ENCODE peak calls at places on chromosome 1, in four cellular contexts. R is pancreas, L is psoas muscle, M is uterus. A is an unnamed sample.

GRCh38 chr1:14689996-14690614 is 91.6 kb downstream of the KAZN start:
- DNase-seq in M (no peak), R (no peak), L (no peak), A (no peak)

GRCh38 chr1:46477153-46477929 is 12.3 kb upstream of the DMBX1 start:
- DNase-seq in L (peak; percentile 69), R (peak; percentile 80), M (peak; percentile 60), A (peak; percentile 81)

GRCh38 chr1:55141295-55141893 is 73.8 kb downstream of the USP24 start:
- DNase-seq in L (no peak), R (no peak), M (no peak), A (no peak)

GRCh38 chr1:210250998-210251679 is 18.5 kb downstream of the SERTAD4 start:
- DNase-seq in M (peak; percentile 45), L (peak; percentile 34), R (peak; percentile 34), A (peak; percentile 49)

GRCh38 chr1:51518033-51518729 is 885 bp downstream of the EPS15 start:
- DNase-seq in L (peak; percentile 26), M (peak; percentile 32), R (peak; percentile 40), A (peak; percentile 54)

GRCh38 chr1:201501144-201501543 is 5.8 kb downstream of the CSRP1 start:
- DNase-seq in M (no peak), R (no peak), L (no peak), A (no peak)

GRCh38 chr1:160615660-160616059 is 31.2 kb downstream of the SLAMF1 start:
- DNase-seq in R (no peak), M (no peak), L (no peak), A (no peak)

GRCh38 chr1:63864224-63864623 is 90.4 kb downstream of the ROR1 start:
- DNase-seq in M (no peak), L (no peak), R (peak; percentile 53), A (no peak)

GRCh38 chr1:86913399-86913895 is 479 bp downstream of the SELENOF start:
- DNase-seq in L (no peak), M (no peak), R (no peak), A (no peak)

GRCh38 chr1:17581389-17582123 is 42.1 kb downstream of the ARHGEF10L start:
- DNase-seq in M (no peak), L (no peak), R (no peak), A (no peak)

GRCh38 chr1:169312084-169312954 is 55.3 kb downstream of the NME7 start:
- DNase-seq in M (no peak), R (no peak), L (no peak), A (no peak)

GRCh38 chr1:42319128-42319851 is 15.7 kb downstream of the FOXJ3 start:
- DNase-seq in L (no peak), M (no peak), R (no peak), A (no peak)

GRCh38 chr1:23081376-23081775 is 62.1 kb downstream of the KDM1A start:
- DNase-seq in R (no peak), L (no peak), M (no peak), A (no peak)

GRCh38 chr1:54995835-54996234 is 2.9 kb upstream of the BSND start:
- DNase-seq in L (no peak), R (no peak), M (no peak), A (no peak)

GRCh38 chr1:198729195-198729863 is 90.5 kb downstream of the PTPRC start:
- DNase-seq in R (peak; percentile 55), M (no peak), L (no peak), A (no peak)

GRCh38 chr1:230277201-230277771 is 148.8 kb downstream of the PGBD5 start:
- DNase-seq in R (no peak), M (peak; percentile 6), L (no peak), A (no peak)

DNA sequence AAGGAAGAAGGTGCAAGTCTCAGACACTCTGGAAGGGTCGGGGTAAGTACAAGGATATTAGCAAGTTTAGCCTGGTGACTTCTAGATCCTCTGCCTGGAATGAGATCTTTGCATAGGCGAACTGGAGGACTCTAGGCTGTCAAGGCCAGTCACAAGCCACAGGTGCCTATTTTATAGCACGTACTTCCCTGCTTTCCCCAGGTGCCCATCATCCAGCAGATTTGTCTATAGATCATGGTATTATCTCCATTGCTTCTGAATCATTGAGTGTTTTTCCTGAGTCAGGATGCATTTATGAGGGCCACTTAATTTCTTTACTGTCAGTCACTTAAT is 34.8 kb upstream of the DIPK1A start:
- DNase-seq in L (no peak), R (no peak), M (no peak), A (no peak)
- TF ChIP-seq CTCF in L (no peak), R (no peak), M (no peak), A (no peak)

DNA sequence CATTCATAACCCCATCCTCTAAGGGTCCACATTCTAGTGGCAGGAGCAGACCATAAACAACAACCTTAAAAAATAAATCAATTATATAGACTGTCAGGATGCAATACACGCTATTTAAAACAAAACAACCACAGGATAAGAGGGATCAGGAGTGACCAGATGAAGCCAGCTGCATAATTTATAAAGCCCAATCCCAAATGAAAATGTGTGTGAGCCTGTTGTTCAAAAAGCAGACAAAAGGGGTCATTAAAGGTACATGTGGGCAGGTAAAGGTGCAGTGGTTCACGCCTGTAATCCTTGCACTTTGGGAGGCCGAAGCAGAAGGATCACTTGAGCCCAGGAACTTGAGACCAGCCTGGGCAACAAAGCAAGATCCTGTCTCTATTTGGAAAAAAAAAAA is 10.4 kb upstream of the LDLRAP1 start:
- DNase-seq in L (no peak), M (no peak), R (no peak), A (no peak)
- TF ChIP-seq CTCF in L (no peak), M (no peak), R (no peak), A (no peak)

GRCh38 chr1:165147799-165148198 is 208.7 kb downstream of the LMX1A start:
- DNase-seq in M (no peak), R (no peak), L (no peak), A (no peak)

GRCh38 chr1:165153182-165153581 is 203.3 kb downstream of the LMX1A start:
- DNase-seq in R (no peak), L (no peak), M (no peak), A (no peak)

GRCh38 chr1:165152109-165152508 is 204.4 kb downstream of the LMX1A start:
- DNase-seq in M (no peak), L (no peak), R (no peak), A (no peak)

GRCh38 chr1:165152727-165153126 is 203.8 kb downstream of the LMX1A start:
- DNase-seq in L (no peak), M (no peak), R (no peak), A (no peak)
- TF ChIP-seq CTCF in L (peak; percentile 43), M (no peak), R (no peak), A (no peak)

GRCh38 chr1:243917177-243917862 is 67.3 kb upstream of the AKT3 start:
- DNase-seq in M (peak; percentile 53), L (peak; percentile 23), R (peak; percentile 23), A (no peak)
- TF ChIP-seq CTCF in M (peak; percentile 11), L (no peak), R (no peak), A (no peak)

DNA sequence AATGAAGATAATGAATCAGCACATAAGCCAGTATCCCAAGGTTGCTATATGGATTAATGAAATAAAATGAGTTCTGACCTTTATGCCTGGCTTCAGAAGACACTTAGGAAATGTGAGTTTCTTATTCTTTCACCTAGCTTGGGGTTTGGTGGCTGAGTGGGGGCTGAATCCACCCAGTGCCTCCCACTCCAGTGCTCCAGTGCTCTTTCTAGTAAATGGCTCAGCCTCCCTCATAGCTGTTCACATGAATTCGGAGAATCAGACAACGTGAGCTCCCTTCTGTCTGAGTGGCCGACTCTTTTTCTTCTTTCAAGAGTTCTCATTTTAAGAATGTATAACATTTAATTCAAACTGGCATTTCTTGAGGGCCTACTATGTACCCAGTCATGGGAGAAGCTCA is 43.5 kb downstream of the TRABD2B start:
- DNase-seq in L (no peak), M (no peak), R (no peak), A (no peak)
- TF ChIP-seq CTCF in L (no peak), M (no peak), R (no peak), A (no peak)

DNA sequence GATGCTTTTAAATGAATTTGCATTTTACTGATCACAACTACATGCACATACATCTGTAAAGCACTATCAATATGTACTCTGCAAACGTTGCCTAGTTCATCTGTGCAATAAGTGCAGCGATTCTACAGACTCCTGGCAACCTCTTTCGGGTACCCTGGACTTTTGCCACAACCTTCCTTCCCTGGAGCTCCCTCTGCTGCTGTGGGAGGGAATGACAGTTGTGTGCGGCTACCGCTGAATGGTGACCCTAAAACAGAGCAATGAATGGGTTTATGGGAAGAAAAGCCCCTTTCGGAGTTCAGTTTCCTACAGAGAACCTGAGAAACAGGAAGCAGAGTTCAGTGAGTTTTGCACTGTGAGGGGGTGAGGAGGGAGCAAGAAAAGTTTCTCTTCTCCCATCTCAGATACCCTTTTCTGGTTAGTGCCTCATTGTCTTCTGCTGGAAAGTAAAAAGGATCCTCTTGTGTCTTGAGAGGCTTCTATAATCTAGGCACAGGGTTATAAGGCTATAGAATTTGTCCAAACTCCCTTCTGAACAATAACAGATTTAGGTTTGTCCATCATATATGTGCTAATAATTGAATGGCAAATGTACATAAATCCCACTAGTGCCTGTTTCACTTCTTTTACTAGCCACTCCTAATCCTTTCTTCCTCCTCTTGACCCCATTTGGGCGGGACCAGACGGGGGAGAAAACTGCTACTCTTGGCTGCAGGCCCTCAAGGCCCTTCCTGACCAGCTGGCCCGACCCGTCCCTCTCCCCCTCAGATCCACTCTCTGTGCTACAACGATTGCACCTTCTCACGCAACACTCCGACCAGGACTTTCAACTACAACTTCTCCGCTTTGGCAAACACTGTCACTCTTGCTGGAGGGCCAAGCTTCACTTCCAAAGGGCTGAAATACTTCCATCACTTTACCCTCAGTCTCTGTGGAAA is 19.8 kb upstream of the SARS1 start:
- DNase-seq in R (peak; percentile 66), L (peak; percentile 21), M (no peak), A (peak; percentile 59)
- TF ChIP-seq CTCF in R (peak; percentile 46), L (peak; percentile 60), M (no peak), A (peak; percentile 36)

DNA sequence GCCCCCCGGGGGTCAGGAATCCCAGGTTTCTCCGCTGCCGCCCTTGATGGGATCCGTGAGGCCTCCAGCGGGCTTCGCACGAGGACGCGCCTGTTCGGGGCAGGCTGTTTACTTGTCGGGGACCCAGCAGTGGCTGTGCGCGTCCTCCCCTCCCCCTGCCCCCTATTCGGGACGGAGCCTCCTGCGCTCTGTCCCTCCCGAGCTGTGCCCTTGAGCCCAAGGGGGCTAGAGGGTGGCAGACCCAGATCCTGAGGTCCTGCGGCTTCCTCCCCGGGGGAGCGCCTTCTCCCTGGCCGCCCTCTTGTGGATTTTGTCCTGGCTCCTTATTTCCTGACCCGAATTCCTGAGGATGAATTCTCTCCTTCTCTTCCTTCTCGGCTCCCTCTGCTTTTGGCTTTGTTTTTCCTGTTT is 38.4 kb downstream of the PIK3CD start:
- DNase-seq in R (peak; percentile 39), L (peak; percentile 41), M (peak; percentile 29), A (no peak)
- TF ChIP-seq CTCF in R (no peak), L (no peak), M (peak; percentile 9), A (no peak)

GRCh38 chr1:44010935-44011610 is 19.7 kb downstream of the CCDC24 start:
- DNase-seq in M (no peak), R (no peak), L (no peak), A (no peak)
- TF ChIP-seq CTCF in M (no peak), R (no peak), L (no peak), A (no peak)

A was measured in lung.